ENCODE peak calls at places on chromosomes 3 and 15, in four cellular contexts. I, M, F and B are unnamed samples. For H3K4me1, the result is how much of the 10 kb centered on the place peaks cover.

GRCh38 chr15:80507638-80508316 is 103.6 kb downstream of the ARNT2 start:
- DNase-seq in I (no peak), M (no peak), F (no peak), B (peak)

GRCh38 chr3:61846488-61846887 is 285.1 kb downstream of the PTPRG start:
- DNase-seq in I (no peak), M (no peak), F (no peak), B (no peak)

GRCh38 chr15:53693729-53694533 is 65.5 kb downstream of the WDR72 start:
- DNase-seq in I (no peak), M (no peak), F (no peak), B (no peak)

GRCh38 chr3:32380097-32380496 is 11.6 kb upstream of the CMTM7 start:
- DNase-seq in I (no peak), M (no peak), F (no peak), B (no peak)

GRCh38 chr15:61621146-61621545 is 392.0 kb upstream of the RORA start:
- DNase-seq in I (peak), M (peak), F (no peak), B (no peak)

GRCh38 chr3:52062499-52062898 is 6.1 kb upstream of the DUSP7 start:
- DNase-seq in I (no peak), M (peak), F (peak), B (peak)

GRCh38 chr3:44411031-44411645 is 66.3 kb downstream of the ZNF445 start:
- DNase-seq in I (no peak), M (no peak), F (no peak), B (no peak)

GRCh38 chr3:193190387-193190786 is 50.6 kb upstream of the PLAAT1 start:
- DNase-seq in I (peak), M (peak), F (no peak), B (no peak)

GRCh38 chr3:187522293-187522692 is 147.9 kb downstream of the SST start:
- DNase-seq in I (peak), M (no peak), F (no peak), B (no peak)

GRCh38 chr15:38535451-38536200 is 29.0 kb downstream of the RASGRP1 start:
- DNase-seq in I (no peak), M (no peak), F (no peak), B (peak)

GRCh38 chr3:49801160-49801559 is 1.5 kb upstream of the CDHR4 start:
- DNase-seq in I (no peak), M (no peak), F (no peak), B (no peak)

GRCh38 chr15:44132057-44132456 is 63.0 kb downstream of the FRMD5 start:
- DNase-seq in I (no peak), M (no peak), F (no peak), B (no peak)

GRCh38 chr15:44136991-44137477 is 58.0 kb downstream of the FRMD5 start:
- DNase-seq in I (no peak), M (no peak), F (no peak), B (no peak)

GRCh38 chr15:44137750-44138149 is 57.3 kb downstream of the FRMD5 start:
- DNase-seq in I (no peak), M (peak), F (no peak), B (peak)
- TF ChIP-seq FOS in I (no peak), M (no peak), F (no peak), B (no peak)

GRCh38 chr3:111331912-111332311 is 210.1 kb upstream of the CD96 start:
- DNase-seq in I (no peak), M (no peak), F (no peak), B (no peak)

GRCh38 chr3:111332488-111333095 is 209.4 kb upstream of the CD96 start:
- DNase-seq in I (no peak), M (no peak), F (no peak), B (no peak)

GRCh38 chr3:111329370-111329769 is 212.6 kb upstream of the CD96 start:
- DNase-seq in I (no peak), M (no peak), F (no peak), B (no peak)

GRCh38 chr3:111333642-111334041 is 208.4 kb upstream of the CD96 start:
- DNase-seq in I (no peak), M (no peak), F (no peak), B (peak)

GRCh38 chr3:111331306-111331705 is 210.7 kb upstream of the CD96 start:
- DNase-seq in I (no peak), M (no peak), F (no peak), B (no peak)
- H3K4me1 ChIP-seq in I (under half), M (under half), F (under half), B (under half)

DNA sequence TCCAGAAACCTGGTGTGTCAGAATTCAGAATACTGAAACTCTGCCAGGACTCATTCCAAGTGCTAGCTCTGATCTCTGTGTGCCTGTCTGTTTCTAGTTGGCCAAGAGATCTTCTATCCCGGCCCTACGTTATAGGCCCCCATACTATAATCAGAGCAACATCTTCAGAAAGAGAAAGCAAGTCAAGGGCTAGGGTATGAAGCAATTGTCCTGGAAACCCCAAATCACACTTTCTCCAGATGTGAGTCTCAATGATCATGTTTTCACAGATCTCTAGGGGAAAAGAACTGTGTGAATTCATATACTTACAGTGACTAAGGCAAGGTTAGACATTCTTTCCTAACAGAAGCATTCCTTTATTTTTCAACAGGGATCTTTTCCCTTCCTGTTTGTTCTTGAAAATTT is 309.7 kb downstream of the SLC9A9 start:
- DNase-seq in I (no peak), M (peak), F (no peak), B (peak)
- TF ChIP-seq FOS in I (no peak), M (no peak), F (no peak), B (no peak)

DNA sequence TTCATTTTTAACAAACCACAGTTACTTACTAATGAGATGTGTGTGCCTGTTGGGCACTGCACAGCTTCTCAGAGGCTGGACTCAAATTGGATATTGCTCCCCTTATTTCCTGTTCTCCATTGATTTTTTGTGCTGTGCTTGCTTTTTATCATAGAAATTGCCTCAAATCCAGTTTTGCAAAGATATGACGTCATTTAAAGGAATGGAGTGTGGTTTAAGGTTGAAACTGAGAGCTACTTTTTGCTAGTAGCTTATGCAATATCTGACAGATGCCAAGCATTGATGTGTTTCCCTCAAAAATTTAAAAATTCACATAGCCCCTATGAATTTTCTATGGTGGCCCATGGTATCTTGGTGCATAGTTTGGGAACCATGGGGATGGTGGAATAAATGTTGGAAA is 67.7 kb upstream of the ROPN1 start:
- DNase-seq in I (no peak), M (no peak), F (no peak), B (peak)
- H3K4me1 ChIP-seq in I (under half), M (under half), F (under half), B (under half)

GRCh38 chr3:9883676-9884554 is 3.9 kb upstream of the CIDEC start:
- DNase-seq in I (no peak), M (no peak), F (no peak), B (peak)
- TF ChIP-seq FOS in I (no peak), M (no peak), F (no peak), B (no peak)

DNA sequence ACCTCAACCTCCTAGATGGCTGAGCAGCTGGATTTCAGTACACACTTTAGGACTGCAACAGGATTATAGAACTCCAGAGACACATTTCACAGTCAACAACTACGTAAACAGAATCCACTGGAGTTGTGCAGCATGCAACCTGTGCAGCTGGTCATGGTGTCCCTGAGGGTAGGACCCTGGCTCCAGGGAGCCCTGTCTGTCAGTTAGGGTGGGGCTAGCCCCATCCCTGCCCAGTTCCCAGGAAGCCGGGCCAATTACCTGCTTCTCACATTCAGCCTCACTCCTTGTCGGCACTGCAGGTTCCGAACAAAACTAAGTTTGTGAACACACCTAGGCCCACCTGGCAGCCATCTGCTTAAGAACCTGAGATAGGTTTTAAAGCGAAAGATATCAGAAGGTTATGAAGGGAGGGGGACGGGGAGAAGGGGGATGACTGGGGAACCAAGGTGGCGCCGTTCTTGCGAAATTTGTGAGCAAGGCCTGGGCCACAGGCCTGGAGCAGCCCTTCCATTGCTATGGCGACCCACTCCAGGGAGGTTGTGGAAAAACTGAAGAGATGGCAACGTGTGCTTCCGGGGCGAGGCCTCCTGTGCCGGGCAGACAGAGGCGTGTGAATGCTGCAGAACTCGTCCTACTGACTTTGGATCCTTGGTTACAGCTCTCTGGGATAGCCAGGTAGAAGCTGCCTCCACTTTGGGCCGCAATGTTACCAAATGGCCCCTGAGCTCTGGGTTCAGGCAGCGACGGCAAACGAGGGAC is 25.3 kb downstream of the ACSBG1 start:
- DNase-seq in I (no peak), M (no peak), F (no peak), B (no peak)
- H3K4me1 ChIP-seq in I (under half), M (under half), F (under half), B (under half)

GRCh38 chr3:153163349-153164008 is 1.5 kb downstream of the RAP2B start:
- DNase-seq in I (peak), M (peak), F (no peak), B (peak)
- TF ChIP-seq FOS in I (no peak), M (no peak), F (no peak), B (no peak)